ENCODE peak calls at places on chromosomes 16 and 17, in four cellular contexts. One of them, this sample, is unnamed.

GRCh38 chr17:76154935-76155845 is 14.1 kb upstream of the FOXJ1 start:
- DNase-seq in HepG2: no peak
- DNase-seq in H1: no peak
- DNase-seq in K562: no peak
- DNase-seq in this sample: no peak

GRCh38 chr16:81996664-81997529 is 14.4 kb downstream of the SDR42E1 start:
- DNase-seq in HepG2: peak; percentile 52
- DNase-seq in H1: no peak
- DNase-seq in K562: peak; percentile 47
- DNase-seq in this sample: no peak

GRCh38 chr16:21554795-21555585 is 44.4 kb upstream of the METTL9 start:
- DNase-seq in HepG2: peak; percentile 83
- DNase-seq in H1: peak; percentile 62
- DNase-seq in K562: peak; percentile 93
- DNase-seq in this sample: peak; percentile 96

GRCh38 chr16:11682655-11683096 is 14.4 kb downstream of the SNN start:
- DNase-seq in HepG2: no peak
- DNase-seq in H1: no peak
- DNase-seq in K562: no peak
- DNase-seq in this sample: no peak

GRCh38 chr16:15642557-15643452 is at the start of gene MARF1:
- DNase-seq in HepG2: peak; percentile 96
- DNase-seq in H1: peak; percentile 79
- DNase-seq in K562: peak; percentile 98
- DNase-seq in this sample: peak; percentile 78

GRCh38 chr16:55240933-55241332 is 83.1 kb upstream of the IRX6 start:
- DNase-seq in HepG2: no peak
- DNase-seq in H1: peak; percentile 13
- DNase-seq in K562: no peak
- DNase-seq in this sample: no peak

GRCh38 chr17:79965806-79966205 is 69.9 kb downstream of the TBC1D16 start:
- DNase-seq in HepG2: no peak
- DNase-seq in H1: no peak
- DNase-seq in K562: no peak
- DNase-seq in this sample: no peak

GRCh38 chr17:72463287-72464102 is 342.7 kb downstream of the SOX9 start:
- DNase-seq in HepG2: no peak
- DNase-seq in H1: no peak
- DNase-seq in K562: no peak
- DNase-seq in this sample: peak; percentile 81

GRCh38 chr16:12639044-12639443 is 164.6 kb downstream of the CPPED1 start:
- DNase-seq in HepG2: peak; percentile 52
- DNase-seq in H1: no peak
- DNase-seq in K562: peak; percentile 22
- DNase-seq in this sample: no peak

GRCh38 chr16:50702725-50703124 is 9.3 kb downstream of the NOD2 start:
- DNase-seq in HepG2: no peak
- DNase-seq in H1: no peak
- DNase-seq in K562: no peak
- DNase-seq in this sample: no peak

GRCh38 chr17:81160306-81160705 is 5.0 kb upstream of the PVALEF start:
- DNase-seq in HepG2: no peak
- DNase-seq in H1: no peak
- DNase-seq in K562: no peak
- DNase-seq in this sample: no peak

GRCh38 chr17:4895121-4895520 is 4.2 kb upstream of the C17orf107 start:
- DNase-seq in HepG2: no peak
- DNase-seq in H1: no peak
- DNase-seq in K562: no peak
- DNase-seq in this sample: no peak

GRCh38 chr17:3859895-3860294 is 13.8 kb upstream of the NCBP3 start:
- DNase-seq in HepG2: no peak
- DNase-seq in H1: no peak
- DNase-seq in K562: no peak
- DNase-seq in this sample: no peak

GRCh38 chr16:14602443-14602963 is 27.6 kb downstream of the PARN start:
- DNase-seq in HepG2: no peak
- DNase-seq in H1: no peak
- DNase-seq in K562: no peak
- DNase-seq in this sample: no peak

GRCh38 chr17:38577244-38577643 is 28.5 kb downstream of the SRCIN1 start:
- DNase-seq in HepG2: no peak
- DNase-seq in H1: no peak
- DNase-seq in K562: no peak
- DNase-seq in this sample: no peak

GRCh38 chr17:78458739-78459335 is 80.4 kb downstream of the PGS1 start:
- DNase-seq in HepG2: no peak
- DNase-seq in H1: no peak
- DNase-seq in K562: no peak
- DNase-seq in this sample: no peak

GRCh38 chr16:695355-696089 is 5.3 kb upstream of the WDR24 start:
- DNase-seq in HepG2: no peak
- DNase-seq in H1: no peak
- DNase-seq in K562: peak; percentile 77
- DNase-seq in this sample: no peak

GRCh38 chr16:81612351-81613170 is 166.5 kb upstream of the PLCG2 start:
- DNase-seq in HepG2: no peak
- DNase-seq in H1: no peak
- DNase-seq in K562: no peak
- DNase-seq in this sample: no peak

GRCh38 chr16:86597880-86598606 is 19.7 kb downstream of the FOXL1 start:
- DNase-seq in HepG2: no peak
- DNase-seq in H1: no peak
- DNase-seq in K562: no peak
- DNase-seq in this sample: no peak

GRCh38 chr16:69917739-69918138 is 33.4 kb upstream of the CLEC18A start:
- DNase-seq in HepG2: no peak
- DNase-seq in H1: peak; percentile 46
- DNase-seq in K562: no peak
- DNase-seq in this sample: no peak

GRCh38 chr17:63540581-63540980 is 9.7 kb upstream of the DCAF7 start:
- DNase-seq in HepG2: no peak
- DNase-seq in H1: no peak
- DNase-seq in K562: no peak
- DNase-seq in this sample: no peak

GRCh38 chr16:31487720-31488629 is 5.1 kb downstream of the SLC5A2 start:
- DNase-seq in HepG2: no peak
- DNase-seq in H1: no peak
- DNase-seq in K562: no peak
- DNase-seq in this sample: no peak

GRCh38 chr17:5467416-5467815 is 1.4 kb downstream of the DHX33 start:
- DNase-seq in HepG2: no peak
- DNase-seq in H1: no peak
- DNase-seq in K562: no peak
- DNase-seq in this sample: no peak

GRCh38 chr17:57375770-57376181 is 119.5 kb downstream of the MSI2 start:
- DNase-seq in HepG2: no peak
- DNase-seq in H1: no peak
- DNase-seq in K562: peak; percentile 78
- DNase-seq in this sample: no peak

GRCh38 chr17:64718058-64718457 is 56.0 kb upstream of the SMURF2 start:
- DNase-seq in HepG2: no peak
- DNase-seq in H1: no peak
- DNase-seq in K562: no peak
- DNase-seq in this sample: no peak

GRCh38 chr17:2949469-2950044 is 113.8 kb downstream of the OR1D5 start:
- DNase-seq in HepG2: no peak
- DNase-seq in H1: no peak
- DNase-seq in K562: no peak
- DNase-seq in this sample: no peak

GRCh38 chr16:25289466-25289865 is 31.8 kb upstream of the ZKSCAN2 start:
- DNase-seq in HepG2: no peak
- DNase-seq in H1: no peak
- DNase-seq in K562: no peak
- DNase-seq in this sample: no peak

DNA sequence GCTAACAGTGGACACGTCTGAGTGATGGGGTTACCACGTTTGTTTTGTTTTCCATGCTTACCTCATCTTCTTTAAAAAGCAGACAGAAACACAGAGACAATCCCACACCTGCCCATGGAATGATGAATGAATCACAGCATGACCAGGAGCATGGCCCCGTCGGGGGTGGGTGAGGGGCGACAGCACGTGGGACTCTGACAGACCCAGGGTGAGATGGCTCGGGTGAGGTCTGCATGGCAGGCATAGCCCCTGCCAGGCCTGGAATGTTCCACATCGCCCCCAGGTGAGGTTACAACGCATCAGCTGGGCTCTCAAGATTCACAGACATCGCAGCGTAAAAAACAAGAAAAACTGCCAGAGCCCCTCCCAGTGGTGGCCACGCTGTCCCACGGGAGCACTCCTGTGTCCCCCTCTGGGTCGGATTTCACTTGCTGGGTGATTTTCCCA is 18.1 kb downstream of the SLC7A5 start:
- DNase-seq in HepG2: no peak
- DNase-seq in H1: no peak
- DNase-seq in K562: no peak
- DNase-seq in this sample: no peak
- TF ChIP-seq ATF2 in HepG2: no peak
- TF ChIP-seq ATF2 in H1: no peak
- TF ChIP-seq ATF2 in K562: no peak
- TF ChIP-seq ATF2 in this sample: no peak

DNA sequence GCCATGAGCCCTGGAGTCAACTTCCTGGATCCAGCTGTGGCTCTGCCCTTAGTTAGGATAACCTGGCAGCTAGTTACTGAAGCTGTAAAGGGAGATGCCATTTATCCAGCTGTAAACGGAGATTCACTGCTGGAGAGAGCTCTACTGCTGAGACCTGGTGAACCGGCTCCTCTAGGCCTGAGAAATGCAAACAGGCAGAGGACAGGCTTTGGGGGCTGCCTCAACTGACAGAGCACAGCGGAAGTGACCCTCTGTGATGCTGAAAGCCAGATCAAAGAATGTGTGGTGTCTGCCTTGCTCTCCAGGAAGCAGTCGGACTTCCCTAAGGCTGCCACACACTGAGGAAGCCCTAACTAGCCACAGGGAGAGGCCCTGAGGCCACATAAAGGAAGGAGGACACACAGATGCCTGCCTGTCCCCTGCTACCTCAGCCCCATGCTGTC is 21.9 kb upstream of the GPRC5C start:
- DNase-seq in HepG2: no peak
- DNase-seq in H1: no peak
- DNase-seq in K562: no peak
- DNase-seq in this sample: no peak
- H2AFZ ChIP-seq in HepG2: no peak overlapping the region
- H2AFZ ChIP-seq in H1: peak overlapping the region; percentile 17
- H2AFZ ChIP-seq in K562: no peak overlapping the region
- H2AFZ ChIP-seq in this sample: peak overlapping the region; percentile 12

GRCh38 chr17:32488177-32488542 is 1.4 kb downstream of the CDK5R1 start:
- DNase-seq in HepG2: no peak
- DNase-seq in H1: no peak
- DNase-seq in K562: no peak
- DNase-seq in this sample: no peak

GRCh38 chr17:32486091-32486700 is 597 bp upstream of the CDK5R1 start:
- DNase-seq in HepG2: peak; percentile 49
- DNase-seq in H1: no peak
- DNase-seq in K562: peak; percentile 88
- DNase-seq in this sample: no peak

GRCh38 chr17:32488604-32489180 is 1.9 kb downstream of the CDK5R1 start:
- DNase-seq in HepG2: no peak
- DNase-seq in H1: no peak
- DNase-seq in K562: no peak
- DNase-seq in this sample: no peak

GRCh38 chr17:32486701-32487459 is at the start of gene CDK5R1:
- DNase-seq in HepG2: peak; percentile 41
- DNase-seq in H1: no peak
- DNase-seq in K562: peak; percentile 82
- DNase-seq in this sample: no peak

DNA sequence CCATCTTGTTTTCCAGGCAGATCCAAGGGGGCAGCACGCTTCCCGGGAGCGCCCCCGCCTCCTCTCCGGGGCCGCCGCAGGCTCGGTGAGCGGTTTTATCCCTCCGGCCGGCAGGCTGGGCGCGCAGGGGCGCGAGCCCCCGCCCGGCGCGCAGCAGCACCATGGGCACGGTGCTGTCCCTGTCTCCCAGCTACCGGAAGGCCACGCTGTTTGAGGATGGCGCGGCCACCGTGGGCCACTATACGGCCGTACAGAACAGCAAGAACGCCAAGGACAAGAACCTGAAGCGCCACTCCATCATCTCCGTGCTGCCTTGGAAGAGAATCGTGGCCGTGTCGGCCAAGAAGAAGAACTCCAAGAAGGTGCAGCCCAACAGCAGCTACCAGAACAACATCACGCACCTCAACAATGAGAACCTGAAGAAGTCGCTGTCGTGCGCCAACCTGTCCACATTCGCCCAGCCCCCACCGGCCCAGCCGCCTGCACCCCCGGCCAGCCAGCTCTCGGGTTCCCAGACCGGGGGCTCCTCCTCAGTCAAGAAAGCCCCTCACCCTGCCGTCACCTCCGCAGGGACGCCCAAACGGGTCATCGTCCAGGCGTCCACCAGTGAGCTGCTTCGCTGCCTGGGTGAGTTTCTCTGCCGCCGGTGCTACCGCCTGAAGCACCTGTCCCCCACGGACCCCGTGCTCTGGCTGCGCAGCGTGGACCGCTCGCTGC is 825 bp downstream of the CDK5R1 start:
- DNase-seq in HepG2: no peak
- DNase-seq in H1: no peak
- DNase-seq in K562: peak; percentile 41
- DNase-seq in this sample: no peak
- TF ChIP-seq BRCA1 in HepG2: no peak
- TF ChIP-seq BRCA1 in H1: no peak
- TF ChIP-seq BRCA1 in K562: no peak
- TF ChIP-seq BRCA1 in this sample: no peak

GRCh38 chr17:60164697-60165096 is 14.9 kb downstream of the CA4 start:
- DNase-seq in HepG2: no peak
- DNase-seq in H1: no peak
- DNase-seq in K562: no peak
- DNase-seq in this sample: no peak
- TF ChIP-seq ATF2 in HepG2: no peak
- TF ChIP-seq ATF2 in H1: no peak
- TF ChIP-seq ATF2 in K562: no peak
- TF ChIP-seq ATF2 in this sample: no peak